ENCODE peak calls at places on chromosomes 11 and 22, in eight cellular contexts. A, S, U, Z, W, M, Q and F are unnamed samples.

GRCh38 chr22:37544955-37545702 is 15.2 kb upstream of the CDC42EP1 start:
- DNase-seq in U (no peak), A (peak; percentile 88), W (peak; percentile 78), S (peak; percentile 58), Z (no peak), M (peak; percentile 73), Q (no peak), F (peak; percentile 36)

GRCh38 chr11:2459016-2459725 is 14.4 kb downstream of the KCNQ1 start:
- DNase-seq in A (no peak), S (no peak), W (no peak), M (no peak), U (no peak), Q (peak; percentile 49), Z (no peak), F (no peak)

GRCh38 chr11:85898456-85898855 is 43.3 kb downstream of the CCDC83 start:
- DNase-seq in W (no peak), Z (no peak), S (peak; percentile 11), M (no peak), A (no peak), Q (no peak), U (no peak), F (no peak)

GRCh38 chr11:70582886-70583641 is 184.7 kb downstream of the CTTN start:
- DNase-seq in W (no peak), Z (no peak), A (no peak), Q (no peak), U (no peak), M (no peak), S (no peak), F (no peak)

GRCh38 chr11:3614742-3615171 is 27.0 kb downstream of the ART5 start:
- DNase-seq in A (peak; percentile 11), S (no peak), Z (no peak), Q (no peak), W (no peak), M (no peak), U (no peak), F (peak; percentile 47)

GRCh38 chr22:49395617-49396016 is 432.1 kb downstream of the BRD1 start:
- DNase-seq in M (no peak), A (no peak), Z (no peak), Q (peak; percentile 24), W (no peak), U (no peak), S (no peak), F (no peak)

GRCh38 chr11:78564037-78564888 is 10.4 kb downstream of the NARS2 start:
- DNase-seq in M (peak; percentile 63), Q (no peak), W (no peak), Z (no peak), S (peak; percentile 76), A (peak; percentile 23), U (peak; percentile 51), F (no peak)

GRCh38 chr11:116911981-116912734 is 74.7 kb upstream of the APOA1 start:
- DNase-seq in A (no peak), W (no peak), Q (no peak), M (no peak), Z (no peak), S (no peak), U (no peak), F (no peak)

GRCh38 chr11:2697871-2698270 is 1.9 kb downstream of the KCNQ1OT1 start:
- DNase-seq in Z (no peak), M (no peak), Q (no peak), S (no peak), U (no peak), A (no peak), W (no peak), F (no peak)

GRCh38 chr22:49393526-49393925 is 434.1 kb downstream of the BRD1 start:
- DNase-seq in Q (peak; percentile 24), W (no peak), Z (no peak), M (peak; percentile 6), S (no peak), U (no peak), A (no peak), F (no peak)

GRCh38 chr11:12675951-12676711 is 1.9 kb downstream of the TEAD1 start:
- DNase-seq in U (no peak), M (peak; percentile 32), S (peak; percentile 63), A (no peak), Q (no peak), W (no peak), Z (no peak), F (no peak)

DNA sequence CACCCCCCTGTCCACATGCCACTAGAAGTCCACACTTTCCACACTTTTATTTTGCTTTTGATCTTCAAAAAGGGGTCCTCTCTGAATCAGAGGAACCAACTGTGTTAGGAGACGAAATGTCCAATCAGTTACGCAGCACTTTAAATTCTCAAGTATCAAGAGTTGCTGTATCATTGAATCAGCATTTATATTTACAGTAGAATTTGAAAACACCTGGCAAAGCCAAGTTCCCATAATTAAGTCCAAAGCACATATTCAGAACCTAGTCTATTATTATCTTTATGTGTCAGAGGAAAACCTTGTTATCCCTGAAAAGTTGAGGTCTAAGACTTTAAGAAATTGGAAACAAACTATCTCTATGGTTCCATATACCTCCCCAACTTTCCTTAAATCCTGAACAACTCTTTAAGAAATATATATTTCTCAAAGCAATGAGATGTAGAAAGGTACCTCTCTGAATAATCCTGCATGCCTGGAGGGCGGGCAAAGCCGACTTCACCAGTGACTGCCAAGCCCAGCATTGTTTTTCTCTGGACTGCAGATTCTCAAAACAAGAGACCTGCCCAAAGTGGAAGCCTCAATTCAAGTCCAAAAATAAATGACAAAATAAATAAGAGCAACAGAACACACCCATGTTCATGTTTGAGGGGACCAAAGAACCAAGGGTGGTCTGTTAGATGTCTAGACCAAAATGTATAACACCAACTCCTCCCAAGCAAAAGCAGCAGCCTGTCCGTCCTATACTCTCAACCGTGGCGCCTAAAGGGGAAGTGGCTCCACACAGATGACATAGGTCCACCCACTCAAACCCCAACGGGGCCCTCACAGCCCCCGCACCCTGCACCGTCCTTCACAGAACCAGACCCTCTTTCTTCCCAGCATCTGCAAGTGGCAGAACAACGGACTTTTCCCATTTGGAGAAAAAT is 76.0 kb upstream of the ARFGAP3 start:
- DNase-seq in U (no peak), A (no peak), W (no peak), Z (peak; percentile 59), Q (no peak), M (no peak), S (peak; percentile 28), F (no peak)
- TF ChIP-seq POLR2A in U (no peak), A (no peak), W (no peak), Z (peak; percentile 61), Q (no peak), M (no peak), S (peak; percentile 15), F (no peak)

DNA sequence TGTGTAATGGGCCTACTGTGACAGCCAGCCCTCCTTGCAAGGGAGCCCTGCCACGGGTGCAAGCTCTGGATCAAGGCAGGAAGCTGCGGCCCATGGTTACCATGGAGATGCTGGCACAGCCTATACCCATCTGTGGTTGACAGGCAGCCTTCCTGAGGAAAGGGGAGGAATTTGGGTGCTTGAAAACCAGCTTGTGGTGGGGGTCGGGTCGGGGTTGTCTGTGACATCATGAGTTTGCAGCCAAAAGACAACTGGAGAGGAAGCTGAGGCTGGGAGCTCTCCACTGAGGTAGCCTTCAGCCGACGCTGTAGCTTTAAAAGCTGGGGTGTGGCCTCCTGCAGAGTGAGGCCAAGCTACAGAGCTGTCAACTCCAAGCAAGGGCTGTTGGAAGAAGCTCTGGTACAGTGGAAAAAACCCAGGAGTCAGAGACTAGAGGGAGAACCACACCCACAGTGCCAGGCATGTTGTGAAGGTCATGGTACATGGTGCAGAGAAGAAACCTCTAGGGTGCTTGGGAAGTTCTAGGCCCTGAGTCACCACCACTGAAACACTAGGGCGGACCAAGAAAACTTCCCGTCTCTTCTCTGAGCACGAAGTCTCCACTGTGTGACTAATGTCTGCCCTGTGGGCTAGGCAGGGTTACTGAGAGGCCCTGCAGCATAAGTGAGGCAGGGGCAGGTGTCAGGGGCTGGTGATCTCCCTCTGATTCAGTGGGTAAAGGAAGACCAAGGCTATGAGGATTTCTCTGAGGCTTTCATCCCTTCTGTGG is 10.8 kb upstream of the LDHA start:
- DNase-seq in U (peak; percentile 84), W (peak; percentile 67), Z (peak; percentile 48), A (peak; percentile 83), Q (peak; percentile 62), M (peak; percentile 76), S (peak; percentile 96), F (peak; percentile 76)
- TF ChIP-seq POLR2A in U (no peak), W (no peak), Z (peak; percentile 74), A (no peak), Q (no peak), M (no peak), S (no peak), F (peak; percentile 38)

DNA sequence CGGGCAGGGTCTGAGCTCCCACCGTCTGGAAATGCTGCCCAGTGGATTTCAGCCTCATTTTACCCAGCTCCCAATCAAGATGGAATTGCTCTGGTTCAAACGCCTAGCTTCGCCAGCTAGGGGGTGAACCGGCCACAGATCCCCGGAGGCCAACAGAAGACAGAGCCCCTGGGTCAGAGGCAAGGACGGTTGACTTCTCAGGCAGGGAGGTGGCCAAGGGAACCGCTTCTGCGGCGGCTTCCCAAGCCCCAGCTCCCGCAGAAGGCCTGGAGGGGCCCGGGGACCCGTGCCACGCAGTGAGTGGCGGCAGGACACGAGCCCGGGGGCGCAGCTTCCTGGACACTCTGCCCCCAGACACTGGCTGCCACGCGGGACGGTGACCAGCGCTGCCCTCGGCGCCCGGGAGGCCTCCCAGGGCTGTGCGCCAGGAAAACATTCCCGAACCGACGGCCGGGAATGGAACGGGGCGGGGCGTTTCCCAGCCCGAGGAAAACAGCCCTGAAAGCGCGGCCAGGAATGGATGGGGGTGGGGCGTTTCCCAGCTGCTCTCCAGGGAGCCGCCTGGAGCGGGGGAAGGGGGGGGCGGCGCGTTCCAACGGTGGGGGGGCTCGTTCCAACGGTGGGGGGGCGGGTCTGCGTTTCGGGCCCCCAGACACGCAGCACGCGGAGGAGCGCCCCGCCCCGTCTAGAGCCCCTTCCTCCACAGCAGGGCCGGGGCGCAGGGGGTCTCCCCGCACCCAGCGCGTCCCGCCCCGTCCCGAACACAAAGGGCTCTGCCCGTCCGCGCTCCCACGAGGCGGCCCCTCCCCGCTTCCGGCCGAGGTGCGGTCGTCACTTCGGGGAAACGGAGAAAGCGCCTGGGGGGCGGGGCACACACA is 13.5 kb upstream of the B4GALNT4 start:
- DNase-seq in Z (peak; percentile 84), A (peak; percentile 95), U (peak; percentile 65), S (peak; percentile 94), W (peak; percentile 98), M (peak; percentile 91), Q (peak; percentile 95), F (peak; percentile 92)
- TF ChIP-seq POLR2A in Z (no peak), A (peak; percentile 18), U (peak; percentile 11), S (peak; percentile 42), W (peak; percentile 61), M (no peak), Q (peak; percentile 29), F (peak; percentile 85)

DNA sequence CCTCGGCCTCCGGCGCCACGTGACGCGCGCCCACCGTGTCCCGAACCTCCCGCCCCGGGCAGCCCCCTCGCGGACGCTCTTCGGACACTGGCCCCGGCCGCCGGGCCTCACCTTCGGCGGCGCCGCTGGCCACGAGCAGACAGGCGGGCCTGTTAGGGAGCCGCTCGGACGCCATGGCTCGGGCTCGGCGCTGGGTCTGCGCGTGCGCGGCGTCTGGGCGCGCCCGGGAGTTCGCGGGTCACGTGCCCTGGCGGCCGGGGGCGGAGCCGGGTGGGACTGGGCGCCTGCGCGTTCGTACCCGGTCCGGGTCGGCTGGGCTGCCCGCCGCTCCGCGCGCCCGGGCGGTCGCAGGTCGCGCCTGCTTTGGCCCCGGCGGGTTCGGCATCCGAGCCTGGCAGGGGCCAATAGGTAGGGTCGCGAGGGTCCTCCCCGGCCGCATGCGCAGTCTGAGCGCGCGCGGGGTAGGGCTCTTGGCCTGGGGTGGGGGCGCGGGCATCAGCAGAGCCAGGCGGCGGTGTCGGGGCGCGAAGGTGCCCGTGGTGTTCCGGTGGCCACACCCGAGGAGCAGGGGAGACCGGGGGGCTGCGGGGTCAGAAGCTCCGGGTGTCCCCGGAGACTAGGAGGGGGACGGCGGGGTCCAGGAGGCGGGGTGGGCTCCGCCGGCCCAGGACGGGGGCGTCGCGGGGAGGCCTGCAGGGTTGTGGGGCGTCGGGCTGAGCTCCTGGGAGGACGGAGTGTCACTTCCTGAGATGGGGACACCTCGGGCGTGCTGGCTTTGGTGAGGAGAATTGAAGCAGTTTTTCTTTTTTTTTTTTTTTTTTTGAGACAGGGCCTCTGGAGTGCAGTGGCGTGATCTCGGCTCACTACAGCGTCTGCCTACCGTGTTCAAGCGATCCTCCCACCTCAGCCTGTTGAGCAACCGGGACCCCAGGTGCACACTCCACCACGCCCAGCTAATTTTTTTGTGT is at the start of gene GATD1:
- DNase-seq in S (peak; percentile 75), U (peak; percentile 46), A (peak; percentile 95), M (peak; percentile 91), Q (peak; percentile 94), Z (peak; percentile 100), W (peak; percentile 94), F (peak; percentile 99)
- TF ChIP-seq POLR2A in S (peak; percentile 87), U (peak; percentile 97), A (peak; percentile 65), M (peak; percentile 23), Q (no peak), Z (peak; percentile 84), W (peak; percentile 88), F (peak; percentile 97)